ENCODE peak calls at places on chromosomes 4 and X, in five cellular contexts. Y is HCT116, N is mammary epithelial cell, V is uterus, F is keratinocyte. W is an unnamed sample.

GRCh38 chr4:133385161-133385954 is 236.3 kb downstream of the PCDH10 start:
- DNase-seq in Y (no peak), N (no peak), V (no peak), F (no peak), W (no peak)

GRCh38 chrX:20463296-20464075 is 196.8 kb upstream of the RPS6KA3 start:
- DNase-seq in Y (no peak), N (no peak), V (no peak), F (no peak), W (no peak)

GRCh38 chrX:34559325-34559724 is 97.8 kb downstream of the TMEM47 start:
- DNase-seq in Y (no peak), N (peak; percentile 60), V (no peak), F (no peak), W (no peak)

GRCh38 chrX:143306991-143307965 is 210.0 kb downstream of the SPANXN3 start:
- DNase-seq in Y (no peak), N (no peak), V (no peak), F (no peak), W (no peak)

GRCh38 chr4:40840985-40841571 is 91.3 kb downstream of the NSUN7 start:
- DNase-seq in Y (peak; percentile 71), N (peak; percentile 77), V (peak; percentile 29), F (peak; percentile 38), W (peak; percentile 76)

GRCh38 chrX:150736478-150736877 is 43.3 kb downstream of the MTMR1 start:
- DNase-seq in Y (no peak), N (no peak), V (no peak), F (no peak), W (no peak)

GRCh38 chr4:69066945-69067344 is 29.3 kb upstream of the UGT2B7 start:
- DNase-seq in Y (no peak), N (peak; percentile 65), V (no peak), F (no peak), W (no peak)

GRCh38 chr4:100278567-100278966 is 88.3 kb upstream of the DDIT4L start:
- DNase-seq in Y (no peak), N (peak; percentile 87), V (no peak), F (no peak), W (no peak)

GRCh38 chr4:2395038-2395437 is 23.4 kb downstream of the ZFYVE28 start:
- DNase-seq in Y (no peak), N (no peak), V (no peak), F (no peak), W (no peak)

GRCh38 chr4:168886361-168886760 is 123.7 kb downstream of the CBR4 start:
- DNase-seq in Y (peak; percentile 21), N (peak; percentile 39), V (no peak), F (peak; percentile 28), W (no peak)

GRCh38 chrX:97700547-97700946 is 816.8 kb downstream of the RPA4 start:
- DNase-seq in Y (no peak), N (no peak), V (no peak), F (no peak), W (no peak)

GRCh38 chr4:149102765-149103164 is 660.6 kb upstream of the NR3C2 start:
- DNase-seq in Y (no peak), N (no peak), V (no peak), F (no peak), W (no peak)

GRCh38 chr4:113665036-113665435 is 96.5 kb downstream of the CAMK2D start:
- DNase-seq in Y (no peak), N (no peak), V (no peak), F (no peak), W (no peak)

GRCh38 chrX:3697701-3698279 is 15.7 kb downstream of the PRKX start:
- DNase-seq in Y (no peak), N (peak; percentile 94), V (no peak), F (no peak), W (peak; percentile 40)

GRCh38 chrX:81259008-81259713 is 57.3 kb downstream of the SH3BGRL start:
- DNase-seq in Y (no peak), N (no peak), V (peak; percentile 35), F (no peak), W (no peak)

GRCh38 chrX:115896362-115896761 is 274.2 kb upstream of the AGTR2 start:
- DNase-seq in Y (no peak), N (no peak), V (no peak), F (no peak), W (no peak)

GRCh38 chr4:122533841-122534240 is 77.3 kb upstream of the IL2 start:
- DNase-seq in Y (no peak), N (no peak), V (no peak), F (no peak), W (no peak)

GRCh38 chrX:1767026-1767425 is 152.2 kb downstream of the ASMT start:
- DNase-seq in Y (no peak), N (no peak), V (no peak), F (no peak), W (no peak)

GRCh38 chrX:69015156-69015555 is 150.1 kb downstream of the PJA1 start:
- DNase-seq in Y (no peak), N (no peak), V (no peak), F (no peak), W (no peak)

GRCh38 chrX:130497531-130497930 is 95.7 kb downstream of the RBMX2 start:
- DNase-seq in Y (no peak), N (no peak), V (no peak), F (no peak), W (no peak)

GRCh38 chr4:8592366-8593267 is at the start of gene CPZ:
- DNase-seq in Y (no peak), N (no peak), V (peak; percentile 39), F (no peak), W (no peak)
- H3K4me1 ChIP-seq in Y (no peaks in the 10 kb centered on the region), N (no peaks in the 10 kb centered on the region), V (peaks cover 11% of the 10 kb centered on the region), F (no peaks in the 10 kb centered on the region), W (no peaks in the 10 kb centered on the region)

GRCh38 chr4:139675651-139676050 is 10.0 kb downstream of the MGST2 start:
- DNase-seq in Y (no peak), N (no peak), V (no peak), F (no peak), W (no peak)
- TF ChIP-seq CTCF in Y (no peak), N (no peak), V (no peak), F (no peak), W (no peak)

GRCh38 chrX:107742754-107743191 is 32.8 kb downstream of the TSC22D3 start:
- DNase-seq in Y (no peak), N (no peak), V (peak; percentile 30), F (no peak), W (no peak)
- H3K4me1 ChIP-seq in Y (peaks cover 12% of the 10 kb centered on the region), N (peaks cover 25% of the 10 kb centered on the region), V (peaks cover 12% of the 10 kb centered on the region), F (peaks cover 45% of the 10 kb centered on the region), W (peaks cover 58% of the 10 kb centered on the region)

GRCh38 chr4:790466-790820 is 35.5 kb downstream of the CPLX1 start:
- DNase-seq in Y (no peak), N (no peak), V (no peak), F (no peak), W (no peak)

GRCh38 chr4:793109-793861 is 32.6 kb downstream of the CPLX1 start:
- DNase-seq in Y (no peak), N (no peak), V (no peak), F (no peak), W (no peak)

GRCh38 chr4:792729-793108 is 33.2 kb downstream of the CPLX1 start:
- DNase-seq in Y (no peak), N (no peak), V (no peak), F (no peak), W (peak; percentile 4)

GRCh38 chr4:791201-791865 is 34.6 kb downstream of the CPLX1 start:
- DNase-seq in Y (no peak), N (no peak), V (no peak), F (no peak), W (peak; percentile 11)

GRCh38 chr4:791866-792630 is 33.9 kb downstream of the CPLX1 start:
- DNase-seq in Y (no peak), N (no peak), V (no peak), F (no peak), W (no peak)
- TF ChIP-seq CTCF in Y (no peak), N (peak; percentile 30), V (peak; percentile 9), F (no peak), W (no peak)

GRCh38 chrX:120297923-120298322 is 13.3 kb downstream of the TMEM255A start:
- DNase-seq in Y (no peak), N (no peak), V (no peak), F (no peak), W (no peak)
- H3K4me1 ChIP-seq in Y (no peaks in the 10 kb centered on the region), N (peaks cover 3% of the 10 kb centered on the region), V (no peaks in the 10 kb centered on the region), F (no peaks in the 10 kb centered on the region), W (no peaks in the 10 kb centered on the region)

DNA sequence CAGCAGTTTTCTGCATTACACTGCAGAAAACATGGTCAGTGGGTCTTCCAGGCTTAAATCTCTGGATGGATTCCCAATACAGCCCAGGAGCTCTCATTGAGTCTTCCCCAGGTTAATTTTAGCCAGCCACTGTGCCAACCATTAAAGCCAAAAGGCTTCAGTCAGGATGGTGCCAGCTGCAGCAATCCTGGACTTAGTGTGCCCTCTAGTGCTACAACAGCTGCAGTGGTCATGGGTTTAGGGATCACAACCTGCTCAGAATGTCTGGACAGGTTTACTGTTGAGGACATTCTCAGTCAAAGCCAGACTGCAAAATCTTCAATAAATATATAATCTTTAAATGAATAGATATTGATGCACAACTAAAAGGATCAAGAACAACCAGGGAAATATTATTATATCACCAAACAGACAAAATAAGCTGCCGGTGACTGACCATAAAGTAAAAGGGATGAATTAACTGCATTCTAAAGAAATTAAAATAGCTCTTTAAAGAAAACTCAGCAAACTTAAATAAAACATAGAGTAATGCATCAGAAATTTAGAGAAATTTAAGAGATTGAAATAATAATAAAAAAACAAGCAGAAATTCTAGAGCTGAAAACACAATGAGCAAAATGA is 639.9 kb downstream of the SPOCK3 start:
- DNase-seq in Y (peak; percentile 50), N (peak; percentile 50), V (no peak), F (no peak), W (no peak)
- TF ChIP-seq CTCF in Y (peak; percentile 77), N (peak; percentile 98), V (no peak), F (peak; percentile 96), W (no peak)

DNA sequence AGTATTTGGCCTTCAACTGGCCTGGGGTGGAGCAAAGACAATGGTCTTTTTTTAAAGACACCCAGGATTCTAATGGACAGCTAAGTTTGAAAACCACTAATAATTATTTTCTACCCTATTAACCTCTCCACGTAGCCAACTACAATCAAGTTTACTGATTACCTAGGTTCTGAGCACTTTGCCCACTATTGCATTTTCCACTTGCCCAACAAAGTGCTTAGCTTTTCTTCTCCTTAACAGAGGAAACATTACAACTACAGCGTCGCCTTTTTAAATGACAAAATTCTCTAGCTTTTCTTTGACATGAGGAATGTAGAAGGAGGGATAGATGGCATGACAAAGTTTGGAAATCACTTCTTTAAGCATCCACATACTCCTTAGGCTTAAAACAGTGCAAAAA is 2.0 kb downstream of the CHIC2 start:
- DNase-seq in Y (no peak), N (no peak), V (no peak), F (no peak), W (no peak)
- H3K4me1 ChIP-seq in Y (peaks cover 12% of the 10 kb centered on the region), N (peaks cover 40% of the 10 kb centered on the region), V (no peaks in the 10 kb centered on the region), F (peaks cover 43% of the 10 kb centered on the region), W (peaks cover 4% of the 10 kb centered on the region)

W was measured in tibial nerve.